ENCODE peak calls at places on chromosomes 11 and 22, in eight cellular contexts. G is head of caudate nucleus; M is GF-D8; A is OCI-LY7; K is Jurkat, Clone E6-1; V is mesenchymal stem cell; D is AML-193; S is ELF-1. I is an unnamed sample.

GRCh38 chr22:23012081-23012622 is 58.2 kb upstream of the GNAZ start:
- DNase-seq in G (no peak), M (no peak), A (no peak), K (peak), V (no peak), D (no peak), S (no peak), I (no peak)

GRCh38 chr22:17945851-17946690 is 78.3 kb downstream of the MICAL3 start:
- DNase-seq in G (no peak), M (no peak), A (peak), K (no peak), V (no peak), D (no peak), S (no peak), I (no peak)

GRCh38 chr11:120486138-120486537 is 25.4 kb upstream of the GRIK4 start:
- DNase-seq in G (no peak), M (no peak), A (no peak), K (no peak), V (no peak), D (no peak), S (no peak), I (no peak)

GRCh38 chr11:124762077-124762623 is at the start of gene ESAM:
- DNase-seq in G (no peak), M (peak), A (peak), K (no peak), V (no peak), D (no peak), S (no peak), I (peak)

GRCh38 chr11:113262594-113262993 is 51.8 kb upstream of the TTC12 start:
- DNase-seq in G (no peak), M (no peak), A (no peak), K (no peak), V (no peak), D (no peak), S (no peak), I (no peak)

GRCh38 chr11:68961245-68961644 is 19.5 kb downstream of the MRGPRD start:
- DNase-seq in G (no peak), M (no peak), A (no peak), K (no peak), V (no peak), D (no peak), S (no peak), I (no peak)

GRCh38 chr11:3823303-3823702 is 14.9 kb downstream of the PGAP2 start:
- DNase-seq in G (no peak), M (no peak), A (no peak), K (no peak), V (peak), D (no peak), S (no peak), I (no peak)

GRCh38 chr11:63769719-63770443 is 1.3 kb upstream of the ZFTA start:
- DNase-seq in G (no peak), M (no peak), A (no peak), K (no peak), V (peak), D (no peak), S (peak), I (peak)

GRCh38 chr11:122853971-122854446 is 15.7 kb downstream of the CRTAM start:
- DNase-seq in G (no peak), M (peak), A (peak), K (peak), V (peak), D (peak), S (peak), I (peak)

GRCh38 chr11:69382131-69383128 is 88.5 kb downstream of the MYEOV start:
- DNase-seq in G (no peak), M (no peak), A (peak), K (no peak), V (no peak), D (no peak), S (peak), I (no peak)

I was measured in neural progenitor cell.